ENCODE peak calls at places on chromosomes 6 and 20, in five cellular contexts. X, D, Z, J and H are unnamed samples.

GRCh38 chr6:161922631-161923119 is 648.8 kb upstream of the AGPAT4 start:
- DNase-seq in X (peak; percentile 75), D (no peak), Z (peak; percentile 65), J (peak; percentile 48), H (no peak)

GRCh38 chr6:46933751-46934150 is 12.0 kb upstream of the ADGRF5 start:
- DNase-seq in X (no peak), D (no peak), Z (no peak), J (no peak), H (no peak)

GRCh38 chr20:13277663-13278295 is 56.7 kb downstream of the ISM1 start:
- DNase-seq in X (no peak), D (no peak), Z (no peak), J (no peak), H (no peak)

GRCh38 chr6:124056884-124057283 is 253.2 kb downstream of the NKAIN2 start:
- DNase-seq in X (no peak), D (no peak), Z (no peak), J (no peak), H (no peak)

GRCh38 chr6:70411542-70411941 is 1.8 kb upstream of the FAM135A start:
- DNase-seq in X (no peak), D (no peak), Z (no peak), J (no peak), H (no peak)

GRCh38 chr6:155177369-155177961 is 86.3 kb upstream of the CLDN20 start:
- DNase-seq in X (peak; percentile 61), D (no peak), Z (peak; percentile 76), J (peak; percentile 36), H (no peak)

GRCh38 chr20:17852323-17852722 is 116.3 kb downstream of the SNX5 start:
- DNase-seq in X (no peak), D (no peak), Z (no peak), J (no peak), H (no peak)

GRCh38 chr6:51260003-51260402 is 441.3 kb downstream of the TFAP2B start:
- DNase-seq in X (no peak), D (no peak), Z (no peak), J (no peak), H (no peak)

GRCh38 chr6:45351667-45352066 is 23.5 kb downstream of the RUNX2 start:
- DNase-seq in X (no peak), D (no peak), Z (no peak), J (no peak), H (no peak)

GRCh38 chr6:160950507-160950906 is 41.1 kb upstream of the MAP3K4 start:
- DNase-seq in X (no peak), D (no peak), Z (peak; percentile 44), J (peak; percentile 16), H (no peak)

GRCh38 chr6:107832146-107833056 is 8.3 kb upstream of the SCML4 start:
- DNase-seq in X (no peak), D (no peak), Z (no peak), J (no peak), H (no peak)

GRCh38 chr6:42777126-42777822 is 4.6 kb upstream of the BICRAL start:
- DNase-seq in X (no peak), D (no peak), Z (peak; percentile 73), J (no peak), H (no peak)

GRCh38 chr6:24719125-24719931 is at the start of gene C6orf62:
- DNase-seq in X (no peak), D (no peak), Z (peak; percentile 30), J (peak; percentile 17), H (peak; percentile 84)

GRCh38 chr20:10236540-10237533 is 18.2 kb downstream of the SNAP25 start:
- DNase-seq in X (no peak), D (no peak), Z (no peak), J (no peak), H (no peak)

DNA sequence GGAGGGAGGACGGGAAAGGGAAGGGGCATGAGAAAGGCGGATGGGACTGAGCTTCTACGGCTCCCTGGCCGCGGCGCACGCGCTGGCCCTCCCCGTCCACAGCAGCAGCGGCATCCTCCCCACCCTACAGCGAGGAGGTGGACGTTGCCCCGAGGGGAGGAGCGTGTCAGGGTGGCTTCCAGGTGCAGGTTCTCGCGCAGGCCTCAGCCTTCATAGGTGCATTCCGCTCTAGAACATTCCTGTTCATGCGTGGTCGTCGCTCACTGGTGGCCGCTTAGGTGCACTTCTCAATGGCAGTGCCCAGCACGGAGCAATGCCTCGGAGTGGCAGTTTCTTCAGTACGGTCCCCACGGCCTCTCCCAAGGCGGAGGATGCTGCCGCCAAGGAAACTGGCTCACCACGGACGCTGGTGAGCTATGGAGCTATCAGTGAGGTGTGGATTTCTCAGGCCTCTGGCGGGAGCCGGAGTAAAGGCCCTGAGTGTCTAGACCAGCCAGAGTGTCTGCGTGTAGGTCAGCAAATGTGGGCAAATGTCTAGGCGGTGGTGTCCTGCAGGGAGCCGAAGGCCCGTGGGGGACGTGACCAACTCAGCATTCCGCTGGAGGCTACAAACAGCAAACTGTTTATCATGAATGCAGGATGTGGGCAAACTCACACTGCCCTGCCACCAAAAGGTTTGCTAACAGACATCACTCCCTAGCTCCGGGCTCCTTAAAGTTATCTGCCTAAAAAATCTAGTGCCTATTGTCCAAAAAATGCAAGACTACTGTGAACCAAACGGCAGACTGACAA is 29.4 kb upstream of the AFDN start:
- DNase-seq in X (no peak), D (peak; percentile 47), Z (no peak), J (no peak), H (peak; percentile 66)
- TF ChIP-seq POLR2A in X (no peak), D (no peak), Z (no peak), J (no peak), H (no peak)

GRCh38 chr20:6057139-6057538 is 3.3 kb upstream of the LRRN4 start:
- DNase-seq in X (no peak), D (no peak), Z (no peak), J (no peak), H (no peak)

GRCh38 chr20:6053776-6054688 is at the start of gene LRRN4:
- DNase-seq in X (peak; percentile 19), D (peak; percentile 57), Z (peak; percentile 26), J (no peak), H (no peak)

GRCh38 chr20:6053064-6053775 is 640 bp downstream of the LRRN4 start:
- DNase-seq in X (no peak), D (no peak), Z (no peak), J (no peak), H (no peak)

GRCh38 chr20:6055981-6056569 is 2.2 kb upstream of the LRRN4 start:
- DNase-seq in X (no peak), D (peak; percentile 23), Z (no peak), J (no peak), H (no peak)

GRCh38 chr20:6055161-6055783 is 1.4 kb upstream of the LRRN4 start:
- DNase-seq in X (no peak), D (no peak), Z (no peak), J (no peak), H (no peak)
- H3K4me3 ChIP-seq in X (no peak overlapping the region), D (no peak overlapping the region), Z (no peak overlapping the region), J (no peak overlapping the region), H (no peak overlapping the region)

DNA sequence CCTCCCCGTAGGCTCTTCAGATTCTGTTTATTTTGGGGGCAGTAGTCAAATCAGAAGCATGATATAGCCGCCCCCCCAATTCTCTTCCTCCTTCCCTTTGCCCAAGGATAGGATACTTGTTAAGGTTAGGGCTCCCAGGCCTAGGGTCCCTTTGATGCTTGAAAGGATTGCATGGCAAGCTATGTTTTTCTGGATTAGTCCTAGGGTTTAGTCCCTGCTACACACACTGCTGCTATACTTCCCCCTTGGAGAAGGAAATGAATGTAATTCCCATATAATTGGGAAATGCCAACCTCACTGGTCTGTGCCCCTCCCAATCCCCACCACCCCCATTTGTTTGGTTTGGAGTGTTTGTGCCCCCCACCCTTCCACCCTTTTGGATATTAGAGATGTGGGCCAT is 62.8 kb downstream of the ZFAND3 start:
- DNase-seq in X (no peak), D (no peak), Z (no peak), J (no peak), H (no peak)
- H3K27ac ChIP-seq in X (no peak overlapping the region), D (no peak overlapping the region), Z (peak overlapping the region; percentile 70), J (no peak overlapping the region), H (no peak overlapping the region)

DNA sequence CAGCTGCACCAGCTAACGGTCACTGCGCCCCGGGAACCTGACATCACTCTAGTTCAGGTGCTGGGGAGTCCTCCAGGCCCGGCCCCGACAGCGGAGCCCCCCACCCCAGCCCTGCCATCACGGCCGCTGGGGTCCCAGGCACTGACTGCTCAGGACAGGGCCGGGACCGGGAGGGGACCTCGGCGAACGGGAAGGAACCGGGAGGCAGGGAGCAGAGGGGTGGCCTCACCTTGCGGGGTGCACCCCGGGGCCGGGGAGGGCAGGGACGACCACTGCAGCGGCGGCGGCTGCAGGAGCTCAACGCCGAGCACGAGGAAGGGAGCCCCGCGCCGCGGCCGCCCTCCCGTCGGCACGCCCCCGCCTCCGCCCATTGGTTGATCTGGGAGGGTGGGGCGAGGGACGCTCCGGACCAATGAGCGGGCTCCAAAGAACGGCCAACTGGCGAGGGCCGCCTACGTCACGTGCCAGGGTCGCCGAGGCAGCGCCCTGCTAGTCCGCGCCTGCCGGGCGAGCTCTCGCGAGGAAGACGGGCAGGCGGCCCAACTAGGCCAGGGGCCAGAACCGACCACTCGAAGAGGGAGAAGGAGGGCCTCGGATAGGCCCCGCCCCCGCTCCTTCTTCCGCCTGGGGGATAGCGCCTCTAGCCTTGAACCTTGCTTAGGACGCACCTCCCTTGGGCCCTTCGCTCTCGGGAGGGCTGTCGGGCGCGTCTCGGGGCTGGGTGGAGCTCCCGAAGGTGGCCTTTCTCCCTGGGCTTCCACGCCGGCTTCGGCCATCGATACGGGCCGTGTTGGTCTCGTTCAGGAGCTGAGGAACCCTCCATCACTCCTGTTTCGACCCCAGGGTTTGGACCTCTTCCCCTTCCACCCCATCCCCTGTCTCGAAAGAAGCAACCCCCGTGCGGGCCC is at the start of gene ADISSP:
- DNase-seq in X (peak; percentile 95), D (peak; percentile 97), Z (peak; percentile 98), J (peak; percentile 99), H (peak; percentile 100)
- TF ChIP-seq POLR2A in X (peak; percentile 31), D (peak; percentile 71), Z (peak; percentile 79), J (peak; percentile 94), H (no peak)

GRCh38 chr20:37914672-37915433 is 11.9 kb downstream of the VSTM2L start:
- DNase-seq in X (no peak), D (peak; percentile 82), Z (no peak), J (no peak), H (no peak)
- H3K4me3 ChIP-seq in X (no peak overlapping the region), D (peak overlapping the region; percentile 40), Z (no peak overlapping the region), J (no peak overlapping the region), H (no peak overlapping the region)